ENCODE peak calls at places on chromosomes 16 and 17, in ten cellular contexts. X is fibroblast of pulmonary artery; T is lower leg skin; J is transverse colon; F is MM.1S; H is effector memory CD4-positive, alpha-beta T cell; B is right cardiac atrium; Y is endothelial cell of umbilical vein; W is heart right ventricle; L is PC-3. M is an unnamed sample.

GRCh38 chr17:45740553-45741330 is 43.4 kb upstream of the CRHR1 start:
- DNase-seq in W (peak), F (peak), T (peak), J (no peak), B (no peak), Y (peak), L (peak), X (peak), H (no peak), M (no peak)

GRCh38 chr17:21194688-21195087 is 19.3 kb downstream of the TMEM11 start:
- DNase-seq in T (no peak), Y (no peak), B (peak), F (no peak), J (no peak), X (peak), L (no peak), W (peak), H (no peak), M (peak)

GRCh38 chr16:4936181-4936990 is 562 bp downstream of the PPL start:
- DNase-seq in H (no peak), X (no peak), B (no peak), W (no peak), L (peak), Y (no peak), T (no peak), F (no peak), J (peak), M (no peak)

GRCh38 chr17:35312790-35313711 is 60.4 kb downstream of the SLFN11 start:
- DNase-seq in F (peak), L (peak), H (peak), B (peak), J (peak), W (peak), X (peak), Y (peak), T (peak), M (peak)

GRCh38 chr17:18203308-18203707 is 19.7 kb downstream of the ALKBH5 start:
- DNase-seq in W (no peak), X (no peak), L (no peak), H (no peak), J (no peak), F (no peak), B (no peak), T (no peak), Y (no peak), M (no peak)

GRCh38 chr17:76805319-76805718 is 62.9 kb upstream of the MGAT5B start:
- DNase-seq in X (peak), H (no peak), J (no peak), F (no peak), T (no peak), B (no peak), W (no peak), Y (no peak), L (peak), M (no peak)

GRCh38 chr16:89749637-89750036 is 28.3 kb downstream of the ZNF276 start:
- DNase-seq in L (no peak), B (peak), T (peak), J (peak), F (no peak), W (peak), Y (no peak), X (no peak), H (no peak), M (peak)

GRCh38 chr17:37026534-37026875 is 77.8 kb downstream of the AATF start:
- DNase-seq in W (no peak), H (no peak), Y (no peak), B (no peak), J (no peak), F (no peak), X (no peak), L (no peak), T (no peak), M (no peak)

GRCh38 chr17:17538417-17539391 is 42.5 kb upstream of the RASD1 start:
- DNase-seq in W (no peak), Y (peak), H (no peak), L (peak), F (no peak), J (peak), T (no peak), B (peak), X (peak), M (no peak)

GRCh38 chr17:40319651-40320550 is 10.9 kb downstream of the RARA start:
- DNase-seq in W (no peak), L (no peak), Y (no peak), H (peak), T (peak), X (no peak), F (peak), B (peak), J (peak), M (peak)
- H3K4me3 ChIP-seq in W (peak), L (peak), Y (no peak), H (peak), T (no peak), X (peak), F (peak), B (peak), J (peak), M (peak)

DNA sequence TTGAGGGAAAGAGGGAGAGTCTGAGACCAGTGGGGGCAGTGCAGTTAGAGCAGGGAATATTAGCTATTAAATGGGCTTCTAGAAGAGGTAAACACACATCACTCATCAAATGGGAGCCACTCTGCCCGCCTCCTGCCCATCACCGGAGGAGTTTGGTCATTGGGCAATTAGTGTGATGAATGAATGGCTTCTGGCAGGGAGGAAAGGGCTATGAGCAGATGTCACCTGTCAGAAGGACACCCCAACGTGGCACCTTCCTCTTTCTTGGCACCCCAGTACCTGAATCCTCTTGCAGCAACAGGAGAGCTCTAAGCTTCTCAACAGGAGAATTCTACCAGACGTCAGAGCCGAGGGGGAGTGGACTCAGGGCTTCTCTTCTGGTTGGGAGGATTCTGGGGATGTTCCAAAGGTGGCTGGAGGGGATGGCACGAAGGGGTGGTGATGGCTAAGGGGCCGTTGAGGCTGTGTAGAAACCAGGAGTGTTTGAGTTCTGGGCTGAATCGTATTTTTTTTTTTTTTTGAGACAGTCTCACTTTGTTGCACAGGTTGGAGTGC is 11.0 kb downstream of the C1QTNF1 start:
- DNase-seq in F (no peak), T (peak), B (no peak), Y (no peak), X (no peak), W (no peak), H (no peak), L (no peak), J (no peak), M (no peak)
- H3K4me3 ChIP-seq in F (no peak), T (no peak), B (no peak), Y (no peak), X (no peak), W (no peak), H (no peak), L (no peak), J (no peak), M (no peak)

DNA sequence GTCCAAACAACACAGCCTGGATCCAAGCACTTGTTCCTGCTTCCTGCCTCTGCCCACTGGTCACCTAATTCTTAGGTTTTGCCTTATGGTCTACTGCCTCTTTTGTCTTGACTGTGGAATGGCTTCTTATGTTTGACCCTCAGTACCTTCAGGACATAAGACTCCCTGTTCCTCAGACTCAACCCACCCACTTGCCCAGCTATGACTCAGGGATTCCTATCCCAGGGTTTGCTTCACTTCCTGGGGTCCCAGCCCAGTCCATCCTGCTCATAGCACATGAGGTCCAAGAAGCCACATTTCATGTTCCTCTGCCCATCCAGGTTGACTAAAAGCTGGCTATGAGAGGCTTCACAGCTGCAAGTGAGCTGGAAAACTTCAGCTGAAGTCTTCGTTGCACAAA is 320.9 kb upstream of the CDH5 start:
- DNase-seq in W (no peak), Y (no peak), T (peak), B (no peak), F (no peak), X (peak), L (no peak), J (no peak), H (no peak), M (no peak)
- H3K4me3 ChIP-seq in W (no peak), Y (no peak), T (no peak), B (no peak), F (no peak), X (no peak), L (no peak), J (no peak), H (no peak), M (no peak)

GRCh38 chr16:79093554-79093967 is 507.0 kb downstream of the MAF start:
- DNase-seq in Y (no peak), J (peak), T (no peak), W (peak), F (no peak), L (no peak), X (no peak), H (peak), B (peak), M (no peak)
- H3K4me3 ChIP-seq in Y (no peak), J (no peak), T (no peak), W (no peak), F (no peak), L (no peak), X (no peak), H (no peak), B (no peak), M (no peak)

DNA sequence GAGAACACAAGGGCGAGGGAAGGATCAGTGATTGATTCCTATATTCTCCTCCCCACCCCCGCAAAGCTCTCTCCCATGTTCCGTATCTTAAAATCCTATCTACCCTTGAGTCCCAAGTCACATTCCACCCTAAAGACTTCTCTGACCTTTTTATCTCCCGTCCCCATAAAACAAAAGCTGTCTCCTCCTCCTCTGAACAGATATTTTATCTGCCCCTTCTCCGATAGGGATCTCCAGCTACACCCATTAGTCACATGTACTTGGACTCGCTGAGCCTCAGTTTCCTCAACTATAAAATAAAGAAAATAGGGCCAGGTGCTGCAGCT is 12.8 kb downstream of the GGA2 start:
- DNase-seq in J (no peak), Y (no peak), W (no peak), L (no peak), X (no peak), H (no peak), F (no peak), T (no peak), B (no peak), M (no peak)
- H3K4me3 ChIP-seq in J (no peak), Y (no peak), W (no peak), L (no peak), X (no peak), H (no peak), F (no peak), T (no peak), B (no peak), M (no peak)

GRCh38 chr17:75130059-75130631 is 1.4 kb downstream of the NT5C start:
- DNase-seq in J (no peak), T (no peak), B (no peak), W (no peak), X (no peak), F (no peak), Y (no peak), L (no peak), H (no peak), M (no peak)
- H3K4me3 ChIP-seq in J (peak), T (no peak), B (peak), W (peak), X (peak), F (no peak), Y (no peak), L (peak), H (peak), M (peak)

GRCh38 chr17:39736319-39737165 is 1.2 kb upstream of the GRB7 start:
- DNase-seq in X (no peak), B (no peak), T (no peak), J (no peak), W (no peak), L (peak), H (no peak), Y (no peak), F (no peak), M (no peak)

GRCh38 chr17:39735882-39736281 is 1.9 kb upstream of the GRB7 start:
- DNase-seq in X (no peak), L (peak), B (no peak), J (no peak), Y (no peak), F (no peak), W (no peak), H (no peak), T (no peak), M (no peak)

GRCh38 chr17:39737761-39738567 is at the start of gene GRB7:
- DNase-seq in F (peak), T (no peak), L (peak), B (no peak), H (no peak), Y (no peak), J (peak), W (no peak), X (no peak), M (no peak)

GRCh38 chr17:39738568-39738901 is 797 bp downstream of the GRB7 start:
- DNase-seq in B (no peak), L (peak), H (peak), X (no peak), J (peak), Y (no peak), T (no peak), F (peak), W (no peak), M (no peak)

DNA sequence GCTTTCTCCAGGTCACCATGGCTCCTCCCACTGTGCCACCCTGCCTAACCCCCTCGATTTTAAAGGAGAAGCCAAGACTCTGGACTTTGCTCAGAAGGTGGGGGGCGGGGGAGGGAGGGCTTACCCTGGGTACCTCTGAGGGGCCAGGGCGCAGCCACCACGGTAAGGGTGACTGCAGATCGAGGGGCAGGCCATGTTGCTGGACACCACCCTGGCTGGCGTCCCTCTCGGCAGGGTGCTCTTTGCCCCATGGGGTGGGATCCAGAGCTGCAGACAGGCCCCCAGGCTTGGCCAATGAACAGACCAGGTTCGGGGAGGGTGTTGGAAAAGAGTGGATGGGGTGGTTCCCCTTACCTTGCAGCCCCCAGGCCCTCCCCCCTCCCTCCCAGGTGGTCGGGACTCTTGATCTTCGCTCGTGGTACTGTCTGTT is 392 bp upstream of the GRB7 start:
- DNase-seq in B (no peak), Y (no peak), F (no peak), T (no peak), H (no peak), W (no peak), X (no peak), J (no peak), L (no peak), M (no peak)
- H3K4me3 ChIP-seq in B (no peak), Y (no peak), F (peak), T (no peak), H (no peak), W (peak), X (no peak), J (peak), L (peak), M (peak)

GRCh38 chr17:8012045-8012580 is 9.7 kb downstream of the GUCY2D start:
- DNase-seq in J (no peak), W (no peak), Y (no peak), F (no peak), L (no peak), T (peak), B (no peak), H (no peak), X (no peak), M (no peak)

GRCh38 chr17:8014558-8014850 is 12.1 kb downstream of the GUCY2D start:
- DNase-seq in W (no peak), B (no peak), F (no peak), T (peak), Y (no peak), H (no peak), X (no peak), J (no peak), L (no peak), M (no peak)

GRCh38 chr17:8012996-8013640 is 10.7 kb downstream of the GUCY2D start:
- DNase-seq in Y (no peak), W (no peak), X (no peak), H (no peak), J (no peak), L (no peak), B (no peak), F (no peak), T (peak), M (no peak)

GRCh38 chr17:8015236-8015956 is 13.0 kb downstream of the GUCY2D start:
- DNase-seq in F (no peak), T (peak), X (no peak), H (no peak), L (no peak), Y (no peak), B (no peak), J (no peak), W (no peak), M (no peak)

DNA sequence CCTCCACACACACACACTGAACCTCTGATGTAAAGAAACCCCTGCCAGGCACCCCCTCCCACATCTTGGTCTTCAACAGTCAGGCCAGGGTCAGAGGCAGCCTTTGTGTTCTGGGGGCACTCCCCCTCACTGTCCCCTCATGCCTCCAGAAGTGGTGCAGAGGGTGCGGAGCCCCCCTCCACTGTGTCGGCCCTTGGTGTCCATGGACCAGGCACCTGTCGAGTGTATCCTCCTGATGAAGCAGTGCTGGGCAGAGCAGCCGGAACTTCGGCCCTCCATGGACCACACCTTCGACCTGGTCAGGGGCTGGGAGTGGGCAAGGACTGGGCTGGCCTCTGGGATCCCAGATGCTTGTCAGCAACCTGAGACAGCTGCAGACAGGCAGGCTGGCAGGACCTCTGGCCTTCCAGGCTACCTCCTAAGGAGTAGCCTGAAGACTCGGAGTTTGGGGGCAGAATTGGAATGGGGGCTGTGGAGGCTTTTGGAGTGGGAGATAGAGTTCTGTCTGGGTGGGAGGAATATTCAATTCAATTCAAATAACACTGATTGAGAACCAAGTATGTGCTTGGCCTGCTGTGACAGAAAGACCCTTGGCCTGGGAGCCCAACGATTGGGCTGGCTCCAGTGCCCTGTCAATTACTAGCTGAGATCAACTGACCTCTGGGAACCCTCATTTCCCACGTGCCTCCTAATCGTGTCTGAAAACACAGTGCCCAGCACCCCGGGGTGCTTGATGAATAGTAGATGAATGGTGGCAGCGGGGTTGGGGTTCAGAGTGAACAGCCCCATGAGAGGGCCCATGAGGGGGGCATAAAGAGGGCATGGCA is 11.5 kb downstream of the GUCY2D start:
- DNase-seq in T (peak), X (no peak), B (no peak), J (no peak), F (no peak), W (no peak), Y (no peak), L (no peak), H (no peak), M (no peak)
- H3K4me3 ChIP-seq in T (no peak), X (no peak), B (no peak), J (no peak), F (no peak), W (no peak), Y (no peak), L (no peak), H (no peak), M (no peak)

GRCh38 chr17:75754378-75755204 is 10.4 kb downstream of the GALK1 start:
- DNase-seq in B (no peak), F (no peak), Y (no peak), X (no peak), W (no peak), H (no peak), T (no peak), L (no peak), J (no peak), M (no peak)
- H3K4me3 ChIP-seq in B (no peak), F (peak), Y (no peak), X (no peak), W (no peak), H (peak), T (no peak), L (no peak), J (no peak), M (peak)